ENCODE peak calls at places on chromosomes 12 and 14, in five cellular contexts. R is NCI-H774, P is epithelial cell of proximal tubule, Y is Panc1, V is ureter. A is an unnamed sample.

GRCh38 chr12:14430394-14430986 is 65.0 kb downstream of the ATF7IP start:
- DNase-seq in R (no peak), P (no peak), Y (no peak), V (no peak), A (no peak)

GRCh38 chr14:55412686-55413085 is 1.1 kb upstream of the ATG14 start:
- DNase-seq in R (no peak), P (no peak), Y (no peak), V (no peak), A (no peak)

GRCh38 chr14:34060747-34061050 is 109.8 kb upstream of the EGLN3 start:
- DNase-seq in R (no peak), P (no peak), Y (no peak), V (no peak), A (no peak)

GRCh38 chr12:6062427-6063378 is 61.8 kb downstream of the VWF start:
- DNase-seq in R (peak), P (no peak), Y (peak), V (no peak), A (no peak)

GRCh38 chr12:52059582-52060497 is 8.6 kb downstream of the NR4A1 start:
- DNase-seq in R (no peak), P (no peak), Y (no peak), V (no peak), A (no peak)

GRCh38 chr12:113261847-113262470 is 40.7 kb downstream of the TPCN1 start:
- DNase-seq in R (no peak), P (no peak), Y (no peak), V (no peak), A (no peak)

GRCh38 chr12:90064759-90065158 is 356.1 kb upstream of the ATP2B1 start:
- DNase-seq in R (no peak), P (no peak), Y (no peak), V (no peak), A (no peak)

GRCh38 chr12:632102-632696 is 31.0 kb downstream of the NINJ2 start:
- DNase-seq in R (peak), P (peak), Y (peak), V (no peak), A (peak)

GRCh38 chr12:34347367-34347766 is 325.1 kb downstream of the ALG10 start:
- DNase-seq in R (no peak), P (no peak), Y (no peak), V (no peak), A (no peak)

GRCh38 chr12:108691995-108692808 is 39.1 kb downstream of the CORO1C start:
- DNase-seq in R (peak), P (peak), Y (no peak), V (no peak), A (no peak)

GRCh38 chr12:63151061-63151897 is at the start of gene AVPR1A:
- DNase-seq in R (no peak), P (no peak), Y (no peak), V (peak), A (no peak)

GRCh38 chr12:46383654-46384450 is 11.3 kb upstream of the SLC38A2 start:
- DNase-seq in R (peak), P (no peak), Y (no peak), V (peak), A (no peak)

GRCh38 chr12:109621864-109622485 is 48.4 kb downstream of the MVK start:
- DNase-seq in R (peak), P (no peak), Y (no peak), V (no peak), A (no peak)

GRCh38 chr12:89859513-89860220 is 151.0 kb upstream of the ATP2B1 start:
- DNase-seq in R (no peak), P (no peak), Y (no peak), V (no peak), A (no peak)

GRCh38 chr14:75587388-75587787 is 9.0 kb downstream of the FLVCR2 start:
- DNase-seq in R (no peak), P (no peak), Y (no peak), V (no peak), A (no peak)

GRCh38 chr14:91061309-91061887 is 957 bp upstream of the RPS6KA5 start:
- DNase-seq in R (no peak), P (no peak), Y (no peak), V (no peak), A (no peak)

GRCh38 chr12:7079826-7080125 is 12.5 kb downstream of the C1R start:
- DNase-seq in R (no peak), P (peak), Y (no peak), V (no peak), A (peak)

GRCh38 chr14:80419339-80419738 is 208.0 kb upstream of the DIO2 start:
- DNase-seq in R (peak), P (no peak), Y (no peak), V (no peak), A (no peak)

GRCh38 chr14:59069455-59069854 is 119.0 kb upstream of the DAAM1 start:
- DNase-seq in R (no peak), P (no peak), Y (no peak), V (no peak), A (no peak)

GRCh38 chr12:6724409-6724797 is 557 bp downstream of the COPS7A start:
- DNase-seq in R (peak), P (no peak), Y (no peak), V (no peak), A (no peak)

GRCh38 chr14:56025191-56025590 is 93.0 kb upstream of the PELI2 start:
- DNase-seq in R (no peak), P (no peak), Y (no peak), V (no peak), A (no peak)

GRCh38 chr12:14846042-14846587 is 2.8 kb upstream of the ART4 start:
- DNase-seq in R (no peak), P (no peak), Y (no peak), V (no peak), A (no peak)

GRCh38 chr12:86550222-86551145 is 294.3 kb upstream of the MGAT4C start:
- DNase-seq in R (no peak), P (no peak), Y (no peak), V (no peak), A (no peak)

GRCh38 chr14:104150201-104151027 is 12.0 kb downstream of the KIF26A start:
- DNase-seq in R (no peak), P (no peak), Y (no peak), V (peak), A (no peak)

GRCh38 chr12:77104792-77105191 is 39.4 kb upstream of the E2F7 start:
- DNase-seq in R (no peak), P (no peak), Y (no peak), V (no peak), A (no peak)

GRCh38 chr12:30985814-30986452 is 59.4 kb downstream of the TSPAN11 start:
- DNase-seq in R (peak), P (no peak), Y (peak), V (peak), A (no peak)

GRCh38 chr12:101995684-101996083 is 66.1 kb downstream of the WASHC3 start:
- DNase-seq in R (peak), P (no peak), Y (no peak), V (no peak), A (no peak)

GRCh38 chr12:110253176-110253575 is 27.9 kb upstream of the ATP2A2 start:
- DNase-seq in R (no peak), P (no peak), Y (no peak), V (no peak), A (no peak)

GRCh38 chr14:65413739-65414045 is 1.2 kb downstream of the FUT8 start:
- DNase-seq in R (no peak), P (no peak), Y (no peak), V (no peak), A (no peak)

GRCh38 chr12:116406529-116406928 is 129.0 kb upstream of the MED13L start:
- DNase-seq in R (no peak), P (peak), Y (no peak), V (peak), A (no peak)

A was measured in kidney epithelial cell.